ENCODE peak calls at places on chromosomes 5 and 9, in seven cellular contexts. Q is stimulated activated CD8-positive, alpha-beta memory T cell treated with anti-CD3 and anti-CD28 coated beads, Interleukin-2, amount 100 ng/mL, for 1 hour; D is mammary epithelial cell; I is GM23248; L is ovary; X is M059J; B is iPS-NIHi11. K is an unnamed sample.

GRCh38 chr5:151638619-151639018 is 47.5 kb upstream of the FAT2 start:
- DNase-seq in D (no peak), I (no peak), Q (no peak), X (no peak), L (no peak), B (no peak), K (no peak)

GRCh38 chr5:158200624-158201023 is 341.7 kb upstream of the CLINT1 start:
- DNase-seq in B (no peak), I (no peak), X (no peak), D (no peak), L (no peak), Q (no peak), K (no peak)

GRCh38 chr5:2546983-2547382 is 204.5 kb downstream of the IRX2 start:
- DNase-seq in D (no peak), Q (no peak), L (no peak), B (no peak), X (no peak), I (no peak), K (no peak)

GRCh38 chr5:55160493-55161209 is 680 bp downstream of the GPX8 start:
- DNase-seq in I (peak; percentile 98), Q (no peak), B (peak; percentile 58), D (peak; percentile 86), L (no peak), X (peak; percentile 94), K (no peak)

GRCh38 chr9:124345751-124346281 is 69.4 kb downstream of the PSMB7 start:
- DNase-seq in X (no peak), L (no peak), D (no peak), B (no peak), I (no peak), Q (no peak), K (no peak)

GRCh38 chr5:76958976-76959767 is 6.3 kb downstream of the CRHBP start:
- DNase-seq in L (no peak), Q (no peak), X (peak; percentile 81), I (peak; percentile 42), D (peak; percentile 16), B (no peak), K (no peak)

GRCh38 chr5:149400304-149400703 is 21.2 kb upstream of the IL17B start:
- DNase-seq in I (no peak), D (no peak), B (no peak), X (no peak), Q (no peak), L (peak; percentile 12), K (no peak)

GRCh38 chr9:101209670-101210069 is 175.1 kb downstream of the BAAT start:
- DNase-seq in X (no peak), I (no peak), D (no peak), Q (no peak), B (no peak), L (no peak), K (no peak)

GRCh38 chr9:6449645-6450044 is 36.6 kb downstream of the UHRF2 start:
- DNase-seq in B (no peak), D (no peak), L (no peak), Q (no peak), I (peak; percentile 20), X (no peak), K (no peak)

GRCh38 chr5:38258319-38259061 is at the start of gene EGFLAM:
- DNase-seq in B (peak; percentile 78), I (peak; percentile 44), D (peak; percentile 4), Q (no peak), X (peak; percentile 7), L (peak; percentile 56), K (no peak)

GRCh38 chr9:88006511-88007290 is 32.4 kb upstream of the CDK20 start:
- DNase-seq in X (no peak), B (no peak), L (no peak), Q (no peak), I (no peak), D (no peak), K (no peak)

K was measured in cortex of kidney.